ENCODE peak calls at places on chromosomes 6 and 20, in nine cellular contexts. W, F, T, Q, E, D, H, J and U are unnamed samples.

GRCh38 chr20:20130399-20130798 is 78.1 kb downstream of the CFAP61 start:
- DNase-seq in W (no peak), F (no peak), T (no peak), Q (no peak), E (no peak), D (no peak), H (peak), J (no peak), U (peak)

GRCh38 chr20:44208770-44209169 is 1.8 kb downstream of the OSER1 start:
- DNase-seq in W (no peak), F (no peak), T (no peak), Q (peak), E (no peak), D (no peak), H (no peak), J (no peak), U (no peak)

GRCh38 chr20:50111120-50111828 is 1.7 kb downstream of the UBE2V1 start:
- DNase-seq in W (peak), F (no peak), T (no peak), Q (no peak), E (no peak), D (peak), H (peak), J (peak), U (no peak)

GRCh38 chr6:51550243-51550642 is 537.2 kb downstream of the PKHD1 start:
- DNase-seq in W (no peak), F (no peak), T (no peak), Q (no peak), E (no peak), D (no peak), H (no peak), J (no peak), U (no peak)

GRCh38 chr6:6584310-6585002 is 4.1 kb upstream of the LY86 start:
- DNase-seq in W (no peak), F (no peak), T (no peak), Q (no peak), E (no peak), D (no peak), H (no peak), J (no peak), U (no peak)

GRCh38 chr6:63731946-63732735 is 96.5 kb downstream of the PHF3 start:
- DNase-seq in W (no peak), F (no peak), T (no peak), Q (no peak), E (no peak), D (no peak), H (no peak), J (no peak), U (no peak)

GRCh38 chr6:34146801-34147592 is 1.1 kb upstream of the GRM4 start:
- DNase-seq in W (no peak), F (no peak), T (no peak), Q (no peak), E (no peak), D (peak), H (no peak), J (no peak), U (no peak)

GRCh38 chr20:50399917-50400704 is 110.1 kb upstream of the PTPN1 start:
- DNase-seq in W (no peak), F (no peak), T (no peak), Q (no peak), E (no peak), D (no peak), H (peak), J (no peak), U (peak)

GRCh38 chr20:44856847-44857448 is 28.6 kb upstream of the YWHAB start:
- DNase-seq in W (no peak), F (no peak), T (no peak), Q (no peak), E (no peak), D (no peak), H (peak), J (no peak), U (no peak)

GRCh38 chr6:111712398-111712797 is 106.7 kb upstream of the TRAF3IP2 start:
- DNase-seq in W (no peak), F (no peak), T (no peak), Q (no peak), E (no peak), D (peak), H (no peak), J (no peak), U (no peak)

GRCh38 chr20:37808752-37809070 is 94.2 kb upstream of the VSTM2L start:
- DNase-seq in W (no peak), F (no peak), T (no peak), Q (no peak), E (no peak), D (no peak), H (no peak), J (no peak), U (no peak)

GRCh38 chr20:145877-146276 is 3.5 kb downstream of the DEFB126 start:
- DNase-seq in W (no peak), F (no peak), T (no peak), Q (no peak), E (no peak), D (no peak), H (no peak), J (no peak), U (no peak)

GRCh38 chr6:72739368-72739779 is 117.5 kb downstream of the KCNQ5 start:
- DNase-seq in W (no peak), F (no peak), T (no peak), Q (peak), E (no peak), D (no peak), H (no peak), J (no peak), U (no peak)

GRCh38 chr6:75563032-75563431 is 38.6 kb upstream of the SENP6 start:
- DNase-seq in W (peak), F (peak), T (no peak), Q (peak), E (no peak), D (no peak), H (peak), J (no peak), U (no peak)

GRCh38 chr6:154370545-154370944 is 13.9 kb upstream of the IPCEF1 start:
- DNase-seq in W (no peak), F (peak), T (no peak), Q (peak), E (peak), D (peak), H (peak), J (no peak), U (no peak)

GRCh38 chr20:12660918-12661317 is 347.9 kb upstream of the SPTLC3 start:
- DNase-seq in W (no peak), F (no peak), T (no peak), Q (no peak), E (no peak), D (no peak), H (peak), J (no peak), U (no peak)

GRCh38 chr6:91087864-91088263 is 501.0 kb upstream of the MAP3K7 start:
- DNase-seq in W (no peak), F (no peak), T (no peak), Q (no peak), E (no peak), D (no peak), H (peak), J (no peak), U (no peak)

GRCh38 chr20:58613061-58613854 is 37.8 kb upstream of the STX16 start:
- DNase-seq in W (no peak), F (no peak), T (peak), Q (no peak), E (no peak), D (no peak), H (no peak), J (no peak), U (no peak)

GRCh38 chr6:138972226-138972665 is 15.8 kb downstream of the REPS1 start:
- DNase-seq in W (no peak), F (no peak), T (no peak), Q (no peak), E (no peak), D (no peak), H (no peak), J (no peak), U (no peak)

GRCh38 chr20:16393297-16393696 is 180.0 kb downstream of the KIF16B start:
- DNase-seq in W (no peak), F (no peak), T (no peak), Q (no peak), E (no peak), D (no peak), H (no peak), J (no peak), U (no peak)

GRCh38 chr6:161922631-161923119 is 648.8 kb upstream of the AGPAT4 start:
- DNase-seq in W (peak), F (no peak), T (no peak), Q (no peak), E (no peak), D (no peak), H (peak), J (no peak), U (peak)

GRCh38 chr6:162151050-162151658 is 576.4 kb downstream of the PRKN start:
- DNase-seq in W (no peak), F (no peak), T (no peak), Q (no peak), E (no peak), D (no peak), H (no peak), J (no peak), U (no peak)

GRCh38 chr6:51892339-51892738 is 195.1 kb downstream of the PKHD1 start:
- DNase-seq in W (no peak), F (no peak), T (no peak), Q (no peak), E (no peak), D (no peak), H (no peak), J (no peak), U (no peak)